ENCODE peak calls at places on chromosomes 13 and 19, in four cellular contexts. I is bronchial epithelial cell, P is PC-9, Q is pancreas. U is an unnamed sample.

GRCh38 chr19:8654591-8655339 is 24.3 kb downstream of the NFILZ start:
- DNase-seq in I (peak; percentile 3), P (no peak), Q (no peak), U (peak; percentile 77)

GRCh38 chr19:33437351-33438015 is 64.0 kb downstream of the CEBPG start:
- DNase-seq in I (no peak), P (no peak), Q (no peak), U (no peak)

GRCh38 chr19:55600336-55601028 is 394 bp downstream of the ZNF524 start:
- DNase-seq in I (no peak), P (no peak), Q (no peak), U (peak; percentile 84)

GRCh38 chr13:79749985-79750551 is 269.1 kb downstream of the NDFIP2 start:
- DNase-seq in I (peak; percentile 71), P (peak; percentile 58), Q (no peak), U (no peak)

GRCh38 chr19:45641274-45642105 is 2.3 kb upstream of the EML2 start:
- DNase-seq in I (peak; percentile 96), P (peak; percentile 98), Q (peak; percentile 95), U (peak; percentile 99)

GRCh38 chr19:50315773-50316448 is 13.3 kb downstream of the KCNC3 start:
- DNase-seq in I (no peak), P (no peak), Q (no peak), U (peak; percentile 76)

GRCh38 chr19:49916839-49917733 is 11.9 kb upstream of the ATF5 start:
- DNase-seq in I (peak; percentile 20), P (no peak), Q (no peak), U (no peak)

GRCh38 chr13:50323440-50324070 is 308.3 kb downstream of the KCNRG start:
- DNase-seq in I (peak; percentile 90), P (no peak), Q (no peak), U (no peak)

GRCh38 chr19:11179716-11180297 is 17.5 kb downstream of the KANK2 start:
- DNase-seq in I (no peak), P (no peak), Q (no peak), U (peak; percentile 34)

GRCh38 chr19:3188627-3189596 is 3.2 kb downstream of the NCLN start:
- DNase-seq in I (no peak), P (no peak), Q (no peak), U (no peak)

GRCh38 chr13:36131215-36131930 is at the start of gene DCLK1:
- DNase-seq in I (no peak), P (no peak), Q (peak; percentile 31), U (no peak)

GRCh38 chr13:106143930-106144709 is 391.3 kb downstream of the EFNB2 start:
- DNase-seq in I (peak; percentile 92), P (peak; percentile 99), Q (peak; percentile 50), U (no peak)

DNA sequence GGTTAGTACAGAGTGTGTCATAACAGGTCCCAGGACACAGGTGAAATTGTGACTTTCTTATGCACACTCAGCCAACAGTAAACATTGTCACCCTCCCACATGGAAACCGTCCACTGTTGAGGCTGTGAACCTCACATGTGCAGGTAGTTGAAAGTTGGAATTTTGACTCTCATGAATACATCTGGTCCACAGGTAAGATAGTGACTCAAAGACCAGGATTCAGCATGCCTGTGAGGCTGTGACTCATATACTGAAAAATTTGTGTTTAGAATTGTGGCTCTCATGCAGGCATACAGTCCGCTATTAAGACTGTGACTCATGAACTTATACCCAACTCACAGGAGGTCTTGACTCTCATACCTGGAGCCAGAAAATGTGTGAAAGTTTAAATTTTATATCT is 67.8 kb downstream of the ZNF728 start:
- DNase-seq in I (peak; percentile 40), P (no peak), Q (no peak), U (no peak)
- TF ChIP-seq CTCF in I (no peak), P (no peak), Q (no peak), U (no peak)

DNA sequence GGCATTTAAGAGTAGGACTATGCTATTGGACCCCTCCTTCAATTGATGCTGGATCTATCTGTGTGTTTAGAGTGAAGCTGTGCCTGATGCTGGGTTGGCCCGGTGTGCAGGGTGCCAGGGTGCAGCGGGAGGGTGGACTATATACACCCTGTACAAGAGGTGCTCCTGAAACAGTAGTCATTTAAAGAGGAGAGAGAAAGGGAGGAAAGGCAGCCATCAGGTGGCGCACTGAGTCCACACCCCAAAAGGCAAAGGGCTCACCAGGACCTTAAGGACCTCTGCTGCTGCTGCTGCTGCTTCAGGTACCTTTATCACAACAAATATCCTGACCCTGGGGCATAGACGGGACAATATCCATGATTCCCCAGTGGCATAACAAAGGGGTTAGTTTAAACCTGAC is 39.4 kb downstream of the ZNF136 start:
- DNase-seq in I (no peak), P (peak; percentile 51), Q (peak; percentile 36), U (peak; percentile 83)
- TF ChIP-seq CTCF in I (peak; percentile 33), P (peak; percentile 50), Q (no peak), U (no peak)

DNA sequence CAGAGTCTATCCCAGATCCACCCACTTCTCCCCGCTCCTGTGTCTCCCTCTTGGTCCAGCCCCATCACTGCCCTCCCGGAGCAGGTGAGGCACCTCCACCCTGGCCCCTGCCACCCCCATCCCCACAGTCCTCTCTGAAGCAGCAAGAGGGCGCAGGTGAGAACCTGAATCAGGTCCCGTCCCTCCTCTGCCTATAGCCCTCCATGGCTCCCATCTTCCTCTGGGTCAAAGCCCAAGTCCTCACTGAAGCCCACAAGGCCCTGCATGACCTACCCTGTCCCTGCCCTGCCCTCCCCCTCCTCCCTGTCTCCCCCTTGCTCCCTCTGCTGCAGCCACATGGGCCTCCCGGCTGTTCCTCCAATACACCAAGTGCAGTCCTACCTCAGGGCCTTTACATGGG is 10.8 kb upstream of the ZNRF4 start:
- DNase-seq in I (no peak), P (no peak), Q (no peak), U (no peak)
- TF ChIP-seq CTCF in I (no peak), P (no peak), Q (no peak), U (no peak)

GRCh38 chr19:39498262-39499081 is at the start of gene DLL3:
- DNase-seq in I (no peak), P (no peak), Q (no peak), U (peak; percentile 30)

GRCh38 chr19:39496063-39496462 is 2.7 kb upstream of the DLL3 start:
- DNase-seq in I (no peak), P (no peak), Q (no peak), U (no peak)

GRCh38 chr19:39499082-39499642 is 415 bp downstream of the DLL3 start:
- DNase-seq in I (no peak), P (no peak), Q (no peak), U (peak; percentile 23)

GRCh38 chr19:39499932-39500331 is 1.2 kb downstream of the DLL3 start:
- DNase-seq in I (no peak), P (no peak), Q (no peak), U (no peak)

GRCh38 chr19:39497850-39498261 is 891 bp upstream of the DLL3 start:
- DNase-seq in I (no peak), P (no peak), Q (no peak), U (peak; percentile 41)
- TF ChIP-seq CTCF in I (peak; percentile 31), P (no peak), Q (no peak), U (peak; percentile 36)

GRCh38 chr13:109425821-109426689 is 360.3 kb downstream of the IRS2 start:
- DNase-seq in I (no peak), P (no peak), Q (no peak), U (no peak)

GRCh38 chr13:109428146-109428545 is 358.2 kb downstream of the IRS2 start:
- DNase-seq in I (no peak), P (no peak), Q (no peak), U (no peak)

GRCh38 chr13:109427148-109427547 is 359.2 kb downstream of the IRS2 start:
- DNase-seq in I (no peak), P (no peak), Q (no peak), U (no peak)

GRCh38 chr13:109426690-109426990 is 359.7 kb downstream of the IRS2 start:
- DNase-seq in I (no peak), P (no peak), Q (no peak), U (no peak)

GRCh38 chr13:109427695-109428094 is 358.7 kb downstream of the IRS2 start:
- DNase-seq in I (no peak), P (no peak), Q (no peak), U (no peak)
- TF ChIP-seq CTCF in I (no peak), P (no peak), Q (no peak), U (no peak)

GRCh38 chr19:12737666-12738351 is 512 bp downstream of the GET3 start:
- DNase-seq in I (no peak), P (no peak), Q (no peak), U (no peak)

GRCh38 chr19:12733369-12733896 is 1.1 kb downstream of the TRIR start:
- DNase-seq in I (peak; percentile 41), P (no peak), Q (no peak), U (peak; percentile 79)

GRCh38 chr19:12731337-12731736 is 3.1 kb downstream of the TRIR start:
- DNase-seq in I (no peak), P (no peak), Q (no peak), U (no peak)

GRCh38 chr19:12733907-12734214 is 623 bp downstream of the TRIR start:
- DNase-seq in I (no peak), P (no peak), Q (no peak), U (no peak)

GRCh38 chr19:12736854-12737665 is at the start of gene GET3:
- DNase-seq in I (peak; percentile 100), P (peak; percentile 100), Q (peak; percentile 97), U (peak; percentile 89)
- TF ChIP-seq CTCF in I (no peak), P (no peak), Q (no peak), U (no peak)

U was measured in activated CD8-positive, alpha-beta T cell treated with anti-CD3 and anti-CD28 coated beads for 36 hours.